ENCODE peak calls at places on chromosomes 11 and 22, in eight cellular contexts. D is lung, Z is PC-9, N is fibroblast of lung, F is IMR-90, C is heart left ventricle, R is GM23248, U is stomach. A is an unnamed sample. For H3K36me3 and H3K27me3, the result is how much of the 10 kb centered on the place peaks cover.

GRCh38 chr22:31945971-31946680 is 1.8 kb downstream of the YWHAH start:
- DNase-seq in D (no peak), C (no peak), Z (no peak), F (peak), N (peak), R (peak), U (no peak), A (peak)

GRCh38 chr11:71452354-71453020 is 516 bp upstream of the NADSYN1 start:
- DNase-seq in Z (peak), R (peak), U (peak), D (peak), F (peak), N (peak), C (peak), A (peak)

GRCh38 chr11:100827934-100828661 is 141.0 kb downstream of the ARHGAP42 start:
- DNase-seq in D (no peak), U (no peak), F (peak), C (no peak), Z (peak), R (peak), N (peak), A (no peak)

GRCh38 chr11:71499125-71499524 is 27.9 kb upstream of the KRTAP5-7 start:
- DNase-seq in N (peak), U (peak), D (no peak), C (no peak), R (no peak), F (peak), Z (no peak), A (no peak)

GRCh38 chr11:60871378-60872061 is 4.2 kb downstream of the ZP1 start:
- DNase-seq in R (peak), C (no peak), Z (no peak), U (peak), D (no peak), F (peak), N (peak), A (no peak)

GRCh38 chr11:117930668-117931330 is 1.6 kb upstream of the TMPRSS13 start:
- DNase-seq in C (no peak), U (no peak), N (no peak), F (no peak), Z (no peak), R (no peak), D (no peak), A (no peak)

GRCh38 chr22:50242406-50242949 is 2.3 kb downstream of the TUBGCP6 start:
- DNase-seq in R (peak), U (no peak), C (no peak), Z (no peak), F (no peak), N (no peak), D (no peak), A (no peak)

GRCh38 chr11:61529537-61530225 is 21.1 kb downstream of the LRRC10B start:
- DNase-seq in F (no peak), Z (no peak), C (peak), U (no peak), N (no peak), D (no peak), R (no peak), A (no peak)

GRCh38 chr11:43920598-43921419 is 21.6 kb upstream of the C11orf96 start:
- DNase-seq in F (peak), Z (peak), D (peak), C (peak), N (peak), U (peak), R (peak), A (no peak)

GRCh38 chr11:112610996-112611795 is 350.0 kb upstream of the NCAM1 start:
- DNase-seq in U (no peak), R (peak), C (no peak), N (no peak), Z (no peak), D (no peak), F (no peak), A (no peak)

GRCh38 chr22:19368876-19369275 is 62.7 kb downstream of the HIRA start:
- DNase-seq in Z (no peak), R (no peak), D (no peak), N (no peak), F (no peak), U (no peak), C (no peak), A (no peak)

GRCh38 chr22:19373450-19373849 is 58.1 kb downstream of the HIRA start:
- DNase-seq in U (no peak), R (no peak), F (no peak), N (no peak), C (no peak), D (no peak), Z (no peak), A (no peak)

GRCh38 chr22:19371893-19372292 is 59.6 kb downstream of the HIRA start:
- DNase-seq in U (no peak), R (no peak), Z (no peak), N (no peak), F (no peak), D (no peak), C (no peak), A (no peak)

GRCh38 chr22:19367763-19368367 is 63.7 kb downstream of the HIRA start:
- DNase-seq in N (no peak), D (no peak), U (no peak), Z (no peak), R (no peak), C (no peak), F (no peak), A (no peak)
- H3K36me3 ChIP-seq in N (under half), D (under half), U (half or more), Z (under half), R (under half), C (under half), F (under half), A (under half)

GRCh38 chr22:17371446-17371845 is 2.2 kb downstream of the CECR2 start:
- DNase-seq in U (no peak), C (no peak), Z (no peak), D (no peak), N (no peak), F (no peak), R (no peak), A (no peak)
- H3K27me3 ChIP-seq in U (under half), C (under half), Z (under half), D (under half), N (under half), F (under half), R (under half), A (under half)

GRCh38 chr11:65277878-65278277 is 16.1 kb downstream of the POLA2 start:
- DNase-seq in C (no peak), R (no peak), F (no peak), D (no peak), U (no peak), Z (no peak), N (no peak), A (no peak)
- H3K27ac ChIP-seq in C (no peak), R (peak), F (no peak), D (no peak), U (no peak), Z (peak), N (no peak), A (no peak)

GRCh38 chr11:123607781-123608180 is 46.6 kb downstream of the SCN3B start:
- DNase-seq in U (no peak), C (no peak), Z (no peak), D (no peak), R (no peak), F (no peak), N (no peak), A (no peak)
- H3K36me3 ChIP-seq in U (half or more), C (under half), Z (under half), D (under half), R (under half), F (under half), N (under half), A (under half)

DNA sequence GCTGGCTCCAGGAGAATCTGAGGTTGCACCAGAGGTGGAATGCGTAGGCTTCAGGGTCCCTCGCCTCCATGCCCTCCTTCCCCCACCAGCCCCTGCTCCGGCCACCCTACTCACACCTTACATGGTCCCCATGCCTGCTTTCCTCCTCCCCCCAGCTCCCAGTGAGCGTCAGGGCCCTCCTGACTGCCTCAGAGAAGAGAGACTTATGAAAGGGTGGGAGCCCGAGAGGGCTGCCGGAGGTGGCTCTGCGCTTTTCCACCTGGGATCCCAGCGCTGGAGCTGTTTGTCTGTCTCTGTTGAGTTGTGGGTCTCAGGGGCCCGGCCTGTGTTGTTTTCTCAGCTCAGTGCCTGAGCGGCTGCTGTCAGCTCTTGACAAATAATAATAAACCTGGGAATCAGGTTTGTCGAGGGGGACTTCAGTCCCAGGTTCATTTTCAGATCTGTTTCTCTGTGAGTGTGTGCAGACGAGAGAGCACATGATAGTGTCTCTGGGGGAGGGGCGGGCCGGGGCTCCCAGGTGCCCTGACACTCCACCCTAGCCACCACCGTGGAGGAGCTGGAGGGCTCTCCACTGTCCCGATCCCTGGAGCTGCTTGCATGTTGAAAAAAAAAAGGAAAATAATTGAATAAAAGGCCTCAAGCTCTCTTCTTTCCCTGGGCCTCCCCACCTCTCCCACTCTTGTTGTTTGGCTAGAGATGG is 153.6 kb downstream of the FEZ1 start:
- DNase-seq in R (no peak), Z (no peak), C (no peak), U (no peak), D (no peak), N (no peak), F (no peak), A (no peak)
- H3K27me3 ChIP-seq in R (under half), Z (under half), C (under half), U (under half), D (under half), N (under half), F (under half), A (under half)

A was measured in naive thymus-derived CD4-positive, alpha-beta T cell.